ENCODE peak calls at places on chromosome 13, in four cellular contexts. R, C, D and J are unnamed samples.

GRCh38 chr13:46469064-46469463 is 82.0 kb upstream of the RUBCNL start:
- DNase-seq in R (no peak), C (no peak), D (no peak), J (no peak)

GRCh38 chr13:47472516-47472915 is 528.6 kb downstream of the SUCLA2 start:
- DNase-seq in R (no peak), C (no peak), D (no peak), J (no peak)

GRCh38 chr13:110312669-110313031 is 5.6 kb downstream of the COL4A2 start:
- DNase-seq in R (no peak), C (peak), D (no peak), J (no peak)

GRCh38 chr13:20231839-20232555 is at the start of gene GJB6:
- DNase-seq in R (peak), C (no peak), D (no peak), J (peak)

GRCh38 chr13:109196896-109197295 is 567.5 kb downstream of the MYO16 start:
- DNase-seq in R (no peak), C (no peak), D (no peak), J (peak)

GRCh38 chr13:44669534-44669933 is 93.4 kb upstream of the TSC22D1 start:
- DNase-seq in R (no peak), C (no peak), D (no peak), J (no peak)

GRCh38 chr13:74168263-74168675 is 34.1 kb upstream of the KLF12 start:
- DNase-seq in R (no peak), C (no peak), D (no peak), J (no peak)

GRCh38 chr13:53398051-53398450 is 369.4 kb downstream of the OLFM4 start:
- DNase-seq in R (no peak), C (no peak), D (no peak), J (no peak)

GRCh38 chr13:75489502-75490263 is 7.7 kb upstream of the TBC1D4 start:
- DNase-seq in R (no peak), C (no peak), D (peak), J (no peak)

GRCh38 chr13:22162889-22163288 is 492.0 kb downstream of the FGF9 start:
- DNase-seq in R (peak), C (no peak), D (no peak), J (no peak)

GRCh38 chr13:81929988-81930387 is 1589.1 kb upstream of the SPRY2 start:
- DNase-seq in R (no peak), C (no peak), D (no peak), J (peak)

GRCh38 chr13:84962141-84962750 is 837.0 kb downstream of the SLITRK6 start:
- DNase-seq in R (no peak), C (no peak), D (peak), J (no peak)

GRCh38 chr13:66673401-66673800 is 556.7 kb downstream of the PCDH9 start:
- DNase-seq in R (no peak), C (no peak), D (no peak), J (no peak)

GRCh38 chr13:60372141-60372540 is 24.9 kb upstream of the TDRD3 start:
- DNase-seq in R (no peak), C (no peak), D (no peak), J (no peak)

GRCh38 chr13:41065098-41065497 is 3.8 kb downstream of the WBP4 start:
- DNase-seq in R (no peak), C (no peak), D (no peak), J (no peak)

GRCh38 chr13:99990045-99990977 is 8.7 kb downstream of the ZIC2 start:
- DNase-seq in R (no peak), C (no peak), D (no peak), J (peak)

GRCh38 chr13:71017607-71018006 is 849.4 kb downstream of the DACH1 start:
- DNase-seq in R (no peak), C (no peak), D (no peak), J (no peak)

GRCh38 chr13:46914341-46914740 is 17.5 kb upstream of the HTR2A start:
- DNase-seq in R (no peak), C (no peak), D (no peak), J (no peak)

GRCh38 chr13:99974939-99975561 is 3.5 kb upstream of the ZIC5 start:
- DNase-seq in R (no peak), C (no peak), D (no peak), J (no peak)

GRCh38 chr13:40348096-40348679 is 318.3 kb downstream of the FOXO1 start:
- DNase-seq in R (no peak), C (no peak), D (no peak), J (no peak)

GRCh38 chr13:20616059-20616797 is 49.3 kb downstream of the IFT88 start:
- DNase-seq in R (no peak), C (no peak), D (no peak), J (no peak)

GRCh38 chr13:108897955-108898354 is 268.5 kb downstream of the MYO16 start:
- DNase-seq in R (no peak), C (no peak), D (no peak), J (no peak)

GRCh38 chr13:106561551-106562170 is 6.3 kb downstream of the ARGLU1 start:
- DNase-seq in R (peak), C (no peak), D (no peak), J (no peak)

GRCh38 chr13:67736646-67737420 is 506.7 kb upstream of the PCDH9 start:
- DNase-seq in R (no peak), C (no peak), D (no peak), J (peak)

GRCh38 chr13:112246731-112247470 is 129.3 kb upstream of the SPACA7 start:
- DNase-seq in R (no peak), C (no peak), D (peak), J (no peak)

GRCh38 chr13:24217601-24218281 is 57.2 kb downstream of the SPATA13 start:
- DNase-seq in R (no peak), C (no peak), D (peak), J (no peak)

GRCh38 chr13:101875717-101876393 is 423.4 kb downstream of the ITGBL1 start:
- DNase-seq in R (no peak), C (no peak), D (no peak), J (no peak)

GRCh38 chr13:111219306-111219705 is 101.1 kb upstream of the TEX29 start:
- DNase-seq in R (no peak), C (no peak), D (no peak), J (no peak)

GRCh38 chr13:33158830-33159229 is 126.7 kb downstream of the STARD13 start:
- DNase-seq in R (no peak), C (no peak), D (no peak), J (no peak)

GRCh38 chr13:51270606-51271005 is 48.4 kb downstream of the FAM124A start:
- DNase-seq in R (no peak), C (no peak), D (no peak), J (no peak)

GRCh38 chr13:110380359-110381028 is 73.4 kb downstream of the COL4A2 start:
- DNase-seq in R (no peak), C (no peak), D (no peak), J (no peak)

GRCh38 chr13:52815330-52815729 is 33.1 kb downstream of the PCDH8 start:
- DNase-seq in R (no peak), C (no peak), D (no peak), J (no peak)

GRCh38 chr13:90800082-90800746 is 547.3 kb upstream of the MIR17HG start:
- DNase-seq in R (no peak), C (no peak), D (peak), J (no peak)

GRCh38 chr13:29619995-29620394 is 24.5 kb upstream of the SLC7A1 start:
- DNase-seq in R (no peak), C (no peak), D (no peak), J (no peak)

GRCh38 chr13:43374621-43375020 is 351.2 kb downstream of the DNAJC15 start:
- DNase-seq in R (no peak), C (no peak), D (no peak), J (no peak)

GRCh38 chr13:109155301-109155761 is 525.9 kb downstream of the MYO16 start:
- DNase-seq in R (no peak), C (no peak), D (no peak), J (no peak)

GRCh38 chr13:79779761-79780160 is 298.8 kb downstream of the NDFIP2 start:
- DNase-seq in R (no peak), C (peak), D (no peak), J (peak)

GRCh38 chr13:30172593-30173300 is 134.6 kb downstream of the KATNAL1 start:
- DNase-seq in R (no peak), C (no peak), D (no peak), J (no peak)

GRCh38 chr13:44231786-44232516 is 141.7 kb upstream of the SERP2 start:
- DNase-seq in R (no peak), C (peak), D (peak), J (peak)

DNA sequence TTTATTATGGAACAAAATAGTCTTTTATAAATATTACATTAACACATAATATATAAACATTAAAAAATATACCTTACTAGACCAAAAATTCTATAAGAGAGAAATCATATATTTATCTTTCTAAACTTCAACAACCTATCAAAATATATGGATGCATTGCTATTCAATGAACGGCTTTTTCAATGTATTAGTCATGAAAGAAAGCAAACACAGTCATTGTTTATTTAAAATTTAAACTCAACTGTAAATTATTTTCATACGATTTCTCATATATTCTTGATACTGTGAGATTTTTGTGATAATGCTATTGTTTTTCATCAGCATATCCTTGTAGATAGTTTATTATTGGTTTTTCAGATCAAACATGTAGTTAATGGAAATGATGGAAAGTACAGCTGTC is 1639.8 kb downstream of the SLITRK5 start:
- DNase-seq in R (no peak), C (no peak), D (no peak), J (no peak)
- H3K27ac ChIP-seq in R (no peak), C (no peak), D (no peak), J (no peak)

GRCh38 chr13:114110091-114110829 is 22.2 kb downstream of the RASA3 start:
- DNase-seq in R (peak), C (no peak), D (peak), J (no peak)
- H3K27ac ChIP-seq in R (peak), C (peak), D (peak), J (peak)

GRCh38 chr13:49499889-49500660 is 4.3 kb downstream of the PHF11 start:
- DNase-seq in R (no peak), C (no peak), D (no peak), J (no peak)
- H3K27ac ChIP-seq in R (peak), C (peak), D (peak), J (no peak)

DNA sequence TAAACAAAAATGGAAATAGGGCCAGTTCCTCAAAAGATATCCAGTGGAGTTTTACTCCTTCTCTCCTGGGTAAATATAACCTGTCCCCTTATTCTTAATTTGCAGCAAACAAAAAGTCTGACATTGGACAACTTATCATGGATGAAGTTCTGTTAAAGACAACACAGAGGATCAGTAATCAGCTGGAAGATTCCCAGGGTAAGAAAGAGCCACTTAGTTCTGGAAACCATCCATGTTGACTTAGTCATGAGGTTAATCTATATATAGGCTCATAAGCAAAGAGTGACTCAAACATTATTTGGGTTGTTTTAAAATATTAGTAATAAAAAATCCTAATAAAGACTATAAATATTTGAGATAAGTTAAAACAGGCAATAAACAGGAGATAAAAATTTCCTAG is 40.5 kb upstream of the EBPL start:
- DNase-seq in R (no peak), C (no peak), D (no peak), J (no peak)
- H3K27ac ChIP-seq in R (no peak), C (no peak), D (no peak), J (no peak)

GRCh38 chr13:95067303-95067702 is 233.9 kb downstream of the ABCC4 start:
- DNase-seq in R (no peak), C (no peak), D (no peak), J (no peak)
- H3K27ac ChIP-seq in R (no peak), C (no peak), D (no peak), J (no peak)